ENCODE peak calls at places on chromosomes 13 and 19, in nine cellular contexts. J is mammary epithelial cell, B is adrenal gland, T is endodermal cell, N is upper lobe of right lung, K is heart left ventricle, Y is tibial nerve, S is ascending aorta, G is fibroblast of villous mesenchyme. R is an unnamed sample.

GRCh38 chr19:11390359-11390758 is 6.2 kb upstream of the EPOR start:
- DNase-seq in J (no peak), B (no peak), T (no peak), N (no peak), K (no peak), Y (no peak), S (no peak), G (no peak), R (no peak)

GRCh38 chr13:58598241-58598640 is 966.7 kb downstream of the PCDH17 start:
- DNase-seq in J (no peak), B (no peak), T (no peak), N (no peak), K (no peak), Y (no peak), S (no peak), G (no peak), R (no peak)

GRCh38 chr13:70253411-70253810 is 145.2 kb upstream of the KLHL1 start:
- DNase-seq in J (peak; percentile 31), B (no peak), T (no peak), N (no peak), K (no peak), Y (no peak), S (no peak), G (no peak), R (no peak)

GRCh38 chr19:3028305-3029069 is 593 bp downstream of the TLE2 start:
- DNase-seq in J (no peak), B (no peak), T (peak; percentile 77), N (no peak), K (no peak), Y (no peak), S (no peak), G (no peak), R (no peak)

GRCh38 chr19:7982103-7982502 is 23.3 kb downstream of the ELAVL1 start:
- DNase-seq in J (no peak), B (no peak), T (no peak), N (no peak), K (no peak), Y (no peak), S (no peak), G (no peak), R (no peak)

GRCh38 chr19:19637523-19638251 is 5.8 kb downstream of the GMIP start:
- DNase-seq in J (no peak), B (no peak), T (peak; percentile 93), N (no peak), K (no peak), Y (no peak), S (no peak), G (no peak), R (no peak)

GRCh38 chr19:17988161-17988560 is 19.8 kb upstream of the ARRDC2 start:
- DNase-seq in J (no peak), B (no peak), T (no peak), N (no peak), K (no peak), Y (no peak), S (no peak), G (no peak), R (no peak)

GRCh38 chr19:33186431-33186830 is 7.7 kb upstream of the LRP3 start:
- DNase-seq in J (no peak), B (no peak), T (no peak), N (peak; percentile 44), K (no peak), Y (no peak), S (no peak), G (no peak), R (no peak)

GRCh38 chr13:65926750-65927171 is 1303.4 kb downstream of the PCDH9 start:
- DNase-seq in J (no peak), B (no peak), T (peak; percentile 87), N (peak; percentile 63), K (no peak), Y (no peak), S (peak; percentile 62), G (no peak), R (no peak)

GRCh38 chr13:44779085-44779484 is 203.0 kb upstream of the TSC22D1 start:
- DNase-seq in J (no peak), B (no peak), T (no peak), N (no peak), K (no peak), Y (no peak), S (no peak), G (no peak), R (no peak)

GRCh38 chr13:24127116-24127631 is 33.3 kb upstream of the SPATA13 start:
- DNase-seq in J (no peak), B (no peak), T (no peak), N (no peak), K (no peak), Y (no peak), S (no peak), G (no peak), R (no peak)

GRCh38 chr13:108326318-108326717 is 56.8 kb downstream of the TNFSF13B start:
- DNase-seq in J (no peak), B (no peak), T (peak; percentile 76), N (no peak), K (no peak), Y (no peak), S (no peak), G (no peak), R (no peak)

GRCh38 chr13:90702050-90702449 is 645.4 kb upstream of the MIR17HG start:
- DNase-seq in J (no peak), B (no peak), T (no peak), N (no peak), K (no peak), Y (no peak), S (no peak), G (no peak), R (no peak)

GRCh38 chr19:10587022-10587838 is at the start of gene AP1M2:
- DNase-seq in J (peak; percentile 61), B (no peak), T (peak; percentile 91), N (peak; percentile 85), K (no peak), Y (no peak), S (no peak), G (no peak), R (no peak)

GRCh38 chr13:21675095-21676007 is 4.5 kb downstream of the FGF9 start:
- DNase-seq in J (no peak), B (peak; percentile 62), T (peak; percentile 74), N (peak; percentile 80), K (peak; percentile 52), Y (no peak), S (no peak), G (no peak), R (no peak)

GRCh38 chr13:110001622-110002275 is 215.4 kb upstream of the IRS2 start:
- DNase-seq in J (peak; percentile 16), B (no peak), T (no peak), N (no peak), K (no peak), Y (no peak), S (no peak), G (peak; percentile 66), R (no peak)

GRCh38 chr13:109998808-109999528 is 212.6 kb upstream of the IRS2 start:
- DNase-seq in J (peak; percentile 97), B (no peak), T (no peak), N (no peak), K (no peak), Y (no peak), S (no peak), G (peak; percentile 84), R (no peak)

GRCh38 chr13:109998030-109998429 is 211.6 kb upstream of the IRS2 start:
- DNase-seq in J (no peak), B (no peak), T (no peak), N (no peak), K (no peak), Y (no peak), S (no peak), G (no peak), R (no peak)

GRCh38 chr13:109999659-110000533 is 213.5 kb upstream of the IRS2 start:
- DNase-seq in J (no peak), B (no peak), T (no peak), N (no peak), K (no peak), Y (no peak), S (no peak), G (no peak), R (no peak)

DNA sequence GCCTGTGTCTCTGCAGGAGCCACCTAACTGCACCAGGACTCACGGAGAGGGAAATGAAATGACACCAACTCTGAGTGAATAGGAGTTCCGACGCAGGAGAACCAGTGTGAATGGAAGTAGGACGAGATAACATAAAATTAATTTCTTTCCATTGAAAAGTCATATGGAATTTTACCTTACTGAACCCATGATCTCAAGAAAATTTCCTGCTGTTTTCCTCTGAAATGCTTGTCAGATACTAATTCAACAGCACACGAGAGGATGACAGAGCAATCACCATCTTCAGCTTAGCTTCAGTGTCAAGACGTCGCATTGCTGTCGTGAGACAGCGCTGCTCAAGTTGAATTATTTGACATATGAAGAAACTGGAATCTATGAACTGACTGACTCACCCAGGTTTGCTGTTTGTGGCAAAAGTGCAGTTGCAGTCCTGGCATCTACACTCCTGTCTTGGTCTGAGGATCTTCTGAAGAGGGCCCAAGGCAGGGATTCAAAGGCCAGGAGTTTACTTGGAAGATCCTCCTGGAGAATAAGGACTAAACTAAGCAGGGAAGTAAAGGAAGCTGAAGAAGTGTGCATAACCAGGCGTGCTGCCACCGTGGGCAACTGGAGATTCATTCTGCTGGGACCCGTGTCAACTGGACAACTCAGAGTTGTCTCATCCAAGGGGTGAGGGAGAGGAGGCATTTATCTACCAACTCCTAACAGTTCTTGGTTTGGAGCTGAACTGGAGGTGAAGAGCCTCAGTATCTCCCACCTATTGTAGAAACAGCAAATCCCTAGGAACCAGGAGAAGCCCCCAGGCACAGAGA is 214.4 kb upstream of the IRS2 start:
- DNase-seq in J (no peak), B (no peak), T (no peak), N (no peak), K (no peak), Y (no peak), S (no peak), G (no peak), R (no peak)
- TF ChIP-seq CTCF in J (no peak), B (no peak), T (no peak), N (no peak), K (no peak), Y (no peak), S (no peak), G (no peak), R (no peak)

GRCh38 chr13:39888865-39889810 is 233.7 kb downstream of the COG6 start:
- DNase-seq in J (peak; percentile 9), B (no peak), T (no peak), N (no peak), K (no peak), Y (no peak), S (no peak), G (no peak), R (no peak)
- TF ChIP-seq CTCF in J (no peak), B (no peak), T (no peak), N (no peak), K (no peak), Y (no peak), S (no peak), G (no peak), R (no peak)

DNA sequence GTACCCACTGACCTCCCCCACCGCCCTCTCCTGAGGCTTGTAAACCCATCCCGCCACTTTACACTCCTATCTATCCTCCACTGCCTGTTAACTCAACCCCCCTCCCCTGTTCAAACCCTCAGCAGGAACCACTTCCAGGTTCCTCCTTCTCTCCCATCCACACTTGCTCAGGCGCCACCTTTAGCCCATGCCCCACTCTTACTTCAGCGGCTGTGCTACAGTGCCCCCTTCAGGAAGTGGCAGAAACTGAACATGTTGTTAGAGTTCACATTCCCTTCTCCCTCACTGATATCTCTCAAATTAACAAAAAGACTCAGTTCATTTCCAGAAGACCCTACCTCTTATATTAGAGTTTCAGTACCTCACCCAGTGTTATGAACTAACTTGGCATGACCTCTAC is 49.4 kb downstream of the ZNF91 start:
- DNase-seq in J (no peak), B (no peak), T (peak; percentile 61), N (no peak), K (no peak), Y (no peak), S (no peak), G (no peak), R (no peak)
- TF ChIP-seq CTCF in J (no peak), B (no peak), T (peak; percentile 67), N (no peak), K (no peak), Y (no peak), S (no peak), G (no peak), R (no peak)

GRCh38 chr19:22545751-22546150 is 88.4 kb upstream of the ZNF492 start:
- DNase-seq in J (peak; percentile 5), B (peak; percentile 31), T (peak; percentile 80), N (no peak), K (no peak), Y (peak; percentile 57), S (no peak), G (no peak), R (peak; percentile 29)
- TF ChIP-seq CTCF in J (peak; percentile 25), B (no peak), T (peak; percentile 65), N (peak; percentile 50), K (peak; percentile 67), Y (peak; percentile 67), S (peak; percentile 62), G (peak; percentile 16), R (peak; percentile 26)

R was measured in D721Med.